ENCODE peak calls at places on chromosome 1, in five cellular contexts. E, U, L, G and S are unnamed samples.

GRCh38 chr1:25157846-25158245 is 74.5 kb downstream of the SYF2 start:
- DNase-seq in L (no peak), G (no peak), U (no peak), E (no peak), S (no peak)

GRCh38 chr1:200150721-200151120 is 123.2 kb downstream of the NR5A2 start:
- DNase-seq in U (peak), L (peak), E (no peak), G (no peak), S (no peak)

GRCh38 chr1:85374160-85374559 is 90.8 kb downstream of the DDAH1 start:
- DNase-seq in L (no peak), G (no peak), U (peak), E (no peak), S (no peak)

GRCh38 chr1:195345149-195345548 is 1263.1 kb downstream of the KCNT2 start:
- DNase-seq in E (no peak), U (no peak), G (no peak), L (no peak), S (no peak)

GRCh38 chr1:153567621-153568366 is 2.1 kb upstream of the S100A2 start:
- DNase-seq in E (peak), U (peak), G (no peak), L (peak), S (no peak)

GRCh38 chr1:6028042-6028895 is 17.4 kb upstream of the KCNAB2 start:
- DNase-seq in G (peak), U (peak), E (peak), L (peak), S (peak)

GRCh38 chr1:27773732-27774445 is 870 bp downstream of the STX12 start:
- DNase-seq in G (peak), U (peak), L (no peak), E (no peak), S (peak)

GRCh38 chr1:100703716-100704115 is 15.8 kb upstream of the VCAM1 start:
- DNase-seq in E (no peak), L (no peak), G (no peak), U (no peak), S (no peak)

GRCh38 chr1:74420497-74420896 is 91.9 kb downstream of the LRRC53 start:
- DNase-seq in U (no peak), E (no peak), L (no peak), G (no peak), S (no peak)

GRCh38 chr1:203559523-203559922 is 65.6 kb downstream of the OPTC start:
- DNase-seq in G (no peak), E (no peak), L (no peak), U (peak), S (no peak)

GRCh38 chr1:202084791-202085681 is 37.7 kb upstream of the GPR37L1 start:
- DNase-seq in L (no peak), G (no peak), E (no peak), U (peak), S (peak)

GRCh38 chr1:44031900-44032817 is 897 bp upstream of the SLC6A9 start:
- DNase-seq in G (no peak), E (no peak), U (no peak), L (no peak), S (no peak)

GRCh38 chr1:239744851-239745250 is 346.8 kb upstream of the FMN2 start:
- DNase-seq in L (no peak), E (no peak), U (peak), G (no peak), S (no peak)

GRCh38 chr1:19424651-19425570 is 60.4 kb downstream of the CAPZB start:
- DNase-seq in G (no peak), E (no peak), U (no peak), L (no peak), S (peak)

GRCh38 chr1:23020731-23021130 is 1.5 kb downstream of the KDM1A start:
- DNase-seq in L (no peak), G (no peak), U (peak), E (no peak), S (no peak)

GRCh38 chr1:199083680-199084079 is 444.8 kb downstream of the PTPRC start:
- DNase-seq in E (no peak), G (no peak), U (no peak), L (no peak), S (peak)

GRCh38 chr1:32172621-32173245 is 6.7 kb upstream of the TXLNA start:
- DNase-seq in L (no peak), G (no peak), E (no peak), U (peak), S (no peak)

GRCh38 chr1:112769611-112770010 is 54.5 kb upstream of the PPM1J start:
- DNase-seq in U (peak), E (no peak), L (no peak), G (no peak), S (no peak)

GRCh38 chr1:202016717-202017384 is 6.5 kb downstream of the ELF3 start:
- DNase-seq in G (no peak), U (no peak), E (no peak), L (no peak), S (no peak)